ENCODE peak calls at places on chromosomes 3 and 15, in eight cellular contexts. S is upper lobe of left lung, T is AG09309, G is GDM1, R is GM04504, A is NCI-H748 treated with DMSO at 0.1 percent for 48 hours, L is AG10803, D is posterior cingulate gyrus. K is an unnamed sample.

GRCh38 chr3:97981886-97982285 is 9.7 kb upstream of the RIOX2 start:
- DNase-seq in S (no peak), T (no peak), G (no peak), R (no peak), A (no peak), L (no peak), D (no peak), K (peak)

GRCh38 chr3:48151058-48151806 is 37.0 kb downstream of the CDC25A start:
- DNase-seq in S (peak), T (peak), G (peak), R (peak), A (no peak), L (peak), D (peak), K (peak)

GRCh38 chr3:183494341-183494740 is 61.2 kb downstream of the KLHL6 start:
- DNase-seq in S (peak), T (no peak), G (no peak), R (no peak), A (no peak), L (no peak), D (no peak), K (no peak)

GRCh38 chr15:80275946-80276345 is 23.9 kb upstream of the CTXND1 start:
- DNase-seq in S (no peak), T (peak), G (no peak), R (no peak), A (no peak), L (peak), D (no peak), K (peak)

GRCh38 chr3:129651316-129652202 is 45.1 kb upstream of the PLXND1 start:
- DNase-seq in S (no peak), T (peak), G (no peak), R (peak), A (no peak), L (peak), D (peak), K (peak)

GRCh38 chr3:113051827-113052226 is 61.0 kb downstream of the GTPBP8 start:
- DNase-seq in S (no peak), T (no peak), G (no peak), R (no peak), A (no peak), L (peak), D (peak), K (no peak)

GRCh38 chr15:34436126-34436955 is 1.3 kb downstream of the GOLGA8A start:
- DNase-seq in S (no peak), T (no peak), G (no peak), R (no peak), A (no peak), L (peak), D (no peak), K (peak)

GRCh38 chr3:30231277-30232141 is 374.9 kb upstream of the TGFBR2 start:
- DNase-seq in S (no peak), T (peak), G (no peak), R (peak), A (no peak), L (peak), D (no peak), K (peak)

GRCh38 chr3:3998140-3998977 is 199.1 kb downstream of the LRRN1 start:
- DNase-seq in S (no peak), T (no peak), G (peak), R (no peak), A (peak), L (no peak), D (no peak), K (peak)

GRCh38 chr15:57703387-57703786 is 3.1 kb upstream of the POLR2M start:
- DNase-seq in S (no peak), T (no peak), G (no peak), R (no peak), A (no peak), L (peak), D (no peak), K (peak)

GRCh38 chr15:50487287-50487686 is 59.2 kb downstream of the USP50 start:
- DNase-seq in S (no peak), T (no peak), G (no peak), R (no peak), A (no peak), L (no peak), D (no peak), K (no peak)

GRCh38 chr3:106332884-106333283 is 464.1 kb upstream of the CBLB start:
- DNase-seq in S (no peak), T (no peak), G (no peak), R (no peak), A (no peak), L (no peak), D (no peak), K (peak)

GRCh38 chr15:48527517-48527916 is 118.0 kb downstream of the FBN1 start:
- DNase-seq in S (no peak), T (no peak), G (no peak), R (no peak), A (no peak), L (no peak), D (no peak), K (no peak)

GRCh38 chr3:66399529-66400232 is 101.1 kb downstream of the LRIG1 start:
- DNase-seq in S (no peak), T (no peak), G (no peak), R (no peak), A (no peak), L (no peak), D (no peak), K (no peak)

GRCh38 chr3:182331356-182331755 is 461.9 kb upstream of the ATP11B start:
- DNase-seq in S (no peak), T (no peak), G (no peak), R (no peak), A (no peak), L (peak), D (no peak), K (peak)